ENCODE peak calls at places on chromosomes 5 and 9, in five cellular contexts. D, M, C, X and L are unnamed samples.

GRCh38 chr9:30522486-30522885 is 1862.0 kb upstream of the ACO1 start:
- DNase-seq in D (no peak), M (no peak), C (no peak), X (no peak), L (no peak)

GRCh38 chr5:61299254-61299653 is 32.8 kb upstream of the ZSWIM6 start:
- DNase-seq in D (no peak), M (peak), C (peak), X (no peak), L (no peak)

GRCh38 chr9:96612966-96613589 is 6.6 kb downstream of the CDC14B start:
- DNase-seq in D (no peak), M (no peak), C (no peak), X (no peak), L (no peak)

GRCh38 chr5:67050125-67050524 is 146.5 kb downstream of the CD180 start:
- DNase-seq in D (no peak), M (no peak), C (no peak), X (no peak), L (no peak)

GRCh38 chr5:141208478-141208877 is at the start of gene PCDHB12:
- DNase-seq in D (no peak), M (no peak), C (peak), X (no peak), L (no peak)

GRCh38 chr9:134130503-134131375 is 5.1 kb upstream of the WDR5 start:
- DNase-seq in D (no peak), M (peak), C (no peak), X (peak), L (no peak)

GRCh38 chr9:26870292-26870691 is 22.3 kb downstream of the CAAP1 start:
- DNase-seq in D (no peak), M (no peak), C (no peak), X (no peak), L (no peak)

GRCh38 chr9:106619211-106619610 is 243.8 kb upstream of the ZNF462 start:
- DNase-seq in D (no peak), M (peak), C (no peak), X (no peak), L (no peak)

GRCh38 chr5:96329886-96330531 is 103.0 kb downstream of the PCSK1 start:
- DNase-seq in D (no peak), M (no peak), C (peak), X (no peak), L (no peak)

GRCh38 chr9:98563997-98564396 is 144.7 kb downstream of the GABBR2 start:
- DNase-seq in D (no peak), M (no peak), C (no peak), X (no peak), L (no peak)

GRCh38 chr5:40937064-40937463 is 27.8 kb downstream of the C7 start:
- DNase-seq in D (no peak), M (no peak), C (no peak), X (no peak), L (no peak)

GRCh38 chr9:126398403-126399058 is 71.9 kb downstream of the MVB12B start:
- DNase-seq in D (peak), M (peak), C (peak), X (peak), L (peak)

GRCh38 chr5:26727916-26728315 is 310.5 kb downstream of the CDH9 start:
- DNase-seq in D (no peak), M (no peak), C (no peak), X (no peak), L (no peak)

GRCh38 chr5:39369123-39369815 is 5.0 kb upstream of the C9 start:
- DNase-seq in D (no peak), M (no peak), C (no peak), X (no peak), L (no peak)